ENCODE peak calls at places on chromosomes 16 and 17, in five cellular contexts. T is HCT116, J is K562, Q is GM12878, L is SK-N-SH. S is an unnamed sample.

GRCh38 chr17:6541886-6542285 is 14.5 kb downstream of the PITPNM3 start:
- DNase-seq in J (no peak), L (no peak), Q (no peak), T (no peak), S (no peak)

GRCh38 chr16:12242516-12242915 is 266.0 kb downstream of the SNX29 start:
- DNase-seq in T (no peak), J (no peak), Q (no peak), L (no peak), S (no peak)

GRCh38 chr17:17983776-17984175 is 11.1 kb downstream of the DRC3 start:
- DNase-seq in T (no peak), Q (no peak), L (no peak), J (no peak), S (no peak)

GRCh38 chr17:65750678-65751077 is 189.2 kb upstream of the AXIN2 start:
- DNase-seq in T (peak), J (no peak), Q (peak), L (peak), S (no peak)

GRCh38 chr17:28404007-28404406 is 2.0 kb downstream of the SLC46A1 start:
- DNase-seq in J (no peak), T (no peak), L (no peak), Q (no peak), S (no peak)

GRCh38 chr17:43701318-43701743 is 39.6 kb upstream of the MEOX1 start:
- DNase-seq in J (no peak), T (no peak), Q (peak), L (no peak), S (no peak)

GRCh38 chr16:31202402-31203385 is at the start of gene PYCARD:
- DNase-seq in J (peak), L (peak), T (no peak), Q (no peak), S (no peak)

GRCh38 chr17:74860999-74861553 is 1.4 kb upstream of the GRIN2C start:
- DNase-seq in Q (no peak), J (no peak), T (no peak), L (peak), S (no peak)

GRCh38 chr17:5413682-5414081 is 5.8 kb downstream of the NUP88 start:
- DNase-seq in Q (no peak), J (no peak), T (peak), L (no peak), S (no peak)

GRCh38 chr17:36792849-36793248 is 144.4 kb upstream of the LHX1 start:
- DNase-seq in J (no peak), T (no peak), L (no peak), Q (no peak), S (no peak)

GRCh38 chr17:58630883-58631522 is 60.8 kb downstream of the TEX14 start:
- DNase-seq in T (peak), J (peak), Q (no peak), L (no peak), S (no peak)

GRCh38 chr17:36740157-36740556 is 138.8 kb downstream of the MRM1 start:
- DNase-seq in L (peak), Q (no peak), J (no peak), T (no peak), S (no peak)

GRCh38 chr16:55487048-55487803 is 8.2 kb downstream of the MMP2 start:
- DNase-seq in T (no peak), Q (no peak), L (no peak), J (no peak), S (no peak)

GRCh38 chr16:80150978-80151705 is 389.7 kb upstream of the DYNLRB2 start:
- DNase-seq in Q (no peak), T (no peak), J (no peak), L (no peak), S (no peak)

GRCh38 chr17:44204453-44204882 is 4.8 kb upstream of the ATXN7L3 start:
- DNase-seq in T (no peak), L (no peak), Q (no peak), J (no peak), S (no peak)

GRCh38 chr16:64656471-64656870 is 465.4 kb downstream of the CDH11 start:
- DNase-seq in L (no peak), Q (no peak), J (no peak), T (no peak), S (no peak)

GRCh38 chr17:17180141-17180603 is 26.0 kb downstream of the PLD6 start:
- DNase-seq in T (no peak), L (no peak), Q (no peak), J (no peak), S (peak)

GRCh38 chr16:69613283-69614154 is 47.8 kb downstream of the NFAT5 start:
- DNase-seq in T (no peak), L (no peak), J (no peak), Q (peak), S (no peak)

GRCh38 chr16:10907757-10908045 is 30.7 kb downstream of the CIITA start:
- DNase-seq in T (no peak), J (no peak), Q (no peak), L (no peak), S (no peak)

GRCh38 chr17:79979841-79980215 is 55.8 kb downstream of the TBC1D16 start:
- DNase-seq in T (no peak), Q (no peak), L (peak), J (no peak), S (no peak)
- TF ChIP-seq JUND in T (no peak), Q (no peak), L (no peak), J (no peak), S (no peak)

GRCh38 chr17:47952181-47953021 is 5.3 kb downstream of the PRR15L start:
- DNase-seq in T (no peak), Q (no peak), J (no peak), L (no peak), S (peak)

GRCh38 chr17:47948706-47949196 is 7.4 kb downstream of the PNPO start:
- DNase-seq in T (no peak), J (no peak), Q (no peak), L (no peak), S (peak)

GRCh38 chr17:47950448-47950847 is 7.2 kb downstream of the PRR15L start:
- DNase-seq in L (no peak), Q (no peak), J (no peak), T (no peak), S (no peak)

GRCh38 chr17:47949197-47949759 is 7.9 kb downstream of the PNPO start:
- DNase-seq in T (peak), L (peak), Q (peak), J (peak), S (peak)

DNA sequence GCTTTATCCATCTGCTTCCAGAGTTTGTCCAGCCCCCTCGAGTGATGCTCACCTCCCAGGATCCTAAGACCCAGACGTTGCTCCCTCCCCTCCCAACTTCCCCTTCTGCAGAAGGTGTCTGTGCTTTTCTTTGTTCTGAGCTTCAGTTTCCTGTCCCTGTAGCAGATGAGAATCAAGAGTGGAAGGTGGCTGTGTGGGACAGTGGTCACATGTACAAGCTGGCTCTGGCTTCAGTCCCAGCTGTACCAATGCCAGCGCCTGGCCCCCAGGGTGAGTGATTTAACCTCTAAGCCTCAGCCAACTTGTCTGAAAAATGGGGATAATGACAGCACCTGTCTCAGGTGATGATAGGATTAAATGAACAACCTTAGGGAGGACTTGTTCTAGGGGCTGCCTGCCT is 7.7 kb downstream of the PRR15L start:
- DNase-seq in T (no peak), Q (no peak), J (no peak), L (no peak), S (no peak)
- TF ChIP-seq JUND in T (no peak), Q (no peak), J (no peak), L (no peak), S (no peak)

DNA sequence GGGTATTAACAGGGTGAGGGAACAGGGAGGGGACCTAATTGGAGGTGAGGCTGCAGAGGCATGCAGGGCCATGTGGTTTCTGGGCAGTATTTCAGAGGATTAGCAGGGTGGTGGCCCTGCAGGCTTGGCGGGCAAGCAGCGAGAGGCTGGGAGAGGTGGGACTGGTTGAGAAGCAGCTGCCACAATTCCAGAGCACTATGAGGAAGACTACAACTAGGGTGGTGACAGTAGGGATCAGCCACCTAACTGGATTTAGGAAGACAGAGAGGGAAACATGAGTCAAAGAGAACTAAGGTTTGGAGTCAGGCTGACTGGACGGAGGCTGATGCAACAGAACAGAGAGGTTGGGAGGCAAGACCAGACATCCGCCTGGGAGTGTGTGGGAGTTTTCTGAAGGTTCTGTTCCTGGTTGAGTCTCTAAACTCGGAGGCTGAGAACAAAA is 12.3 kb downstream of the ALOXE3 start:
- DNase-seq in J (peak), T (no peak), Q (no peak), L (no peak), S (no peak)
- TF ChIP-seq JUND in J (no peak), T (no peak), Q (no peak), L (no peak), S (no peak)

DNA sequence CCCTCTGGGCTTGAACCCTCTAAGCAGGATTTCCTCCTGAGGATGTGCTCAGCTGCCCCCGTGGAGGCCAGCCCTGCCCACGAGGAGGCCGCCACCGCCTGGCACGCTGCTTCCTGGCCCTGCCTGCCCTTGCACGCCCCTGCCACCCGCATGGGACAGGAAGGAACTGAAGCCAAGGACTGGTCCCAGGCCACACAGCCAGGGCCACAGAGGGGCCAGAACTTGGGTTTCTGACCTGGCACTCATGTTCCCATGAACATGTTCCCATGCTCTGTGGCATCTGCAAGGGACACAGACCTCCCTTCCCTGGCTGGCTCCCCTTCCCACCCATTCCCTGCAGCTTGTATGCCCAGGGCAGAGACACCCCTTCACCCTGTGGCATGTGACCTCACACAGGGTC is 24.1 kb upstream of the MTSS2 start:
- DNase-seq in Q (no peak), T (no peak), L (no peak), J (no peak), S (no peak)
- TF ChIP-seq JUND in Q (no peak), T (no peak), L (no peak), J (no peak), S (no peak)

GRCh38 chr17:81650951-81651350 is 5.4 kb downstream of the PDE6G start:
- DNase-seq in Q (no peak), L (no peak), T (no peak), J (no peak), S (no peak)

GRCh38 chr17:81647640-81648012 is 8.7 kb downstream of the PDE6G start:
- DNase-seq in T (no peak), Q (no peak), J (no peak), L (no peak), S (no peak)

GRCh38 chr17:81648013-81648706 is 8.2 kb downstream of the PDE6G start:
- DNase-seq in J (no peak), T (no peak), L (peak), Q (no peak), S (no peak)

GRCh38 chr17:81646869-81647600 is 9.3 kb downstream of the PDE6G start:
- DNase-seq in Q (no peak), T (no peak), J (peak), L (peak), S (no peak)

DNA sequence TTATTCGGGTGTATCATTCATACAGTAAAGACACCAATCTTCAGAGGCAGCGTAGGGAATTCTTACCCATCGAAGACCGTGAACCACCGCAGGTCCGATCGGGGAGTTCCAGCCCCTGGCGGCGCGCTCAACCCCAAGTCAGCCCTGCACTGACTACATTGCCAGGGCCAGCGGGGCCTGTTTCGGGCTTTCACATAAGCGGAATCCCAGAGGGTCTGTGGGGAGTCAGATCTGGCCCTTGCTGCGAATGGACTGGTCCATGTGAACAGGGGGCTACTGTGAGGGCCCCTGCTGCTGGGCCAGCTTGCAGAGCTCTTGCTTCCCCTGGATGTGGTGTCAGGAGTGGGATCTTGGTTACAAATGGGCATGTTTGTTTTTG is 7.6 kb downstream of the PDE6G start:
- DNase-seq in T (no peak), L (no peak), J (no peak), Q (no peak), S (no peak)
- TF ChIP-seq JUND in T (no peak), L (no peak), J (no peak), Q (no peak), S (no peak)

GRCh38 chr16:27980076-27980775 is 83.3 kb downstream of the GSG1L start:
- DNase-seq in T (no peak), L (no peak), J (no peak), Q (no peak), S (no peak)

GRCh38 chr16:27976990-27977389 is 86.5 kb downstream of the GSG1L start:
- DNase-seq in L (no peak), Q (no peak), J (no peak), T (no peak), S (no peak)

GRCh38 chr16:27977966-27978365 is 85.5 kb downstream of the GSG1L start:
- DNase-seq in T (no peak), J (no peak), L (no peak), Q (no peak), S (no peak)

GRCh38 chr16:27980919-27981670 is 82.4 kb downstream of the GSG1L start:
- DNase-seq in J (no peak), L (peak), Q (no peak), T (no peak), S (no peak)

GRCh38 chr16:27978876-27979275 is 84.6 kb downstream of the GSG1L start:
- DNase-seq in T (no peak), L (no peak), J (no peak), Q (no peak), S (no peak)
- TF ChIP-seq JUND in T (no peak), L (no peak), J (no peak), Q (no peak), S (no peak)

GRCh38 chr17:79830763-79831366 is 8.4 kb downstream of the CBX4 start:
- DNase-seq in J (no peak), L (no peak), Q (no peak), T (no peak), S (no peak)

GRCh38 chr17:79832211-79833109 is 6.8 kb downstream of the CBX4 start:
- DNase-seq in Q (no peak), T (no peak), J (peak), L (peak), S (peak)

GRCh38 chr17:79833110-79833450 is 6.2 kb downstream of the CBX4 start:
- DNase-seq in L (no peak), J (no peak), T (no peak), Q (no peak), S (no peak)

GRCh38 chr17:79830303-79830702 is 8.9 kb downstream of the CBX4 start:
- DNase-seq in L (no peak), T (no peak), J (peak), Q (no peak), S (no peak)

DNA sequence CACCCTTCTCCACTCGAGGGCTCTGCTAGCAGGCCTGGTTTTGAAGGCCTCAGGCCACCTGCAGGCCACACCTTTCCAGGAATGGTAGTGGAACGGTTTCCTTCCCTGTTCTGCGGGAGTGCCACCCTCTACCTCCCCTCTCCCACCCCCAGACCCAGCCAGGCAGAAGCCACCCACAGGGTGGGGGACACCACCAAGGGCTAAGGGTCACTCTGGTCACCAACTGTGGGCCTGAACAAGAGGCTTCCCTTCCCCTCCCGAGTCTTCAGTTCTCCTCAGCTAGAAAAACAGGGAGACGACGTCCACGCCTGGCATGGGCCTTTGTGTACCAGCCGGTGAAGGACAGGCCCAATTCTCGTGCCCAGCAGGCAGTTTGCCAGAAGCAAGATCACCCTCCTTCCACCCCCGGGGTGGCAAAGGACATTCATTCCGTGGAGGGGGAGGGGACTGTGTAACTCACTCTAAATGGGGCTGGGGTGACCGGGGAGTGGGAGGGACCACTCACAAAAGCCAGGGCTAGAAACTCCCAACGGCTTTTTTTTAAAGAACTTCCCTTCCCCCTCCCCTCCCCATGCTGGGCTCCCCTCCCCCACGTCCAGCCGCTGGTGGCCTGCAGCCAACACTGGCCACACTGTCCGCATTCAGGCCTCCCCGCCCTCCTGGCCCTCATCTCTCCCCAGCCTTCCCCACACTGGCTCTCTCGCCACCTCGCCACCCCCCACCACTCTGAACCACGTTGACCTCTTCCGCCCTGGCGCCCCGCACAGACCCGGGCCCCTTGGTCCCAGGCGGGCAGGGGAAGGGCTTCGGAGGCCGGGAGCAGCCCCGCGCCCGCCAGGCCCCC is 7.7 kb downstream of the CBX4 start:
- DNase-seq in L (peak), T (no peak), Q (no peak), J (peak), S (peak)
- TF ChIP-seq JUND in L (no peak), T (no peak), Q (no peak), J (no peak), S (no peak)

GRCh38 chr16:66741131-66741900 is 10.1 kb downstream of the DYNC1LI2 start:
- DNase-seq in J (peak), T (peak), Q (no peak), L (peak), S (peak)

GRCh38 chr16:66742409-66742808 is 9.0 kb downstream of the DYNC1LI2 start:
- DNase-seq in L (no peak), Q (no peak), J (no peak), T (no peak), S (no peak)

GRCh38 chr16:66740533-66740932 is 10.9 kb downstream of the DYNC1LI2 start:
- DNase-seq in L (no peak), J (peak), Q (no peak), T (no peak), S (no peak)

GRCh38 chr16:66741971-66742396 is 9.4 kb downstream of the DYNC1LI2 start:
- DNase-seq in J (no peak), T (no peak), Q (no peak), L (no peak), S (no peak)

GRCh38 chr16:66740010-66740409 is 11.4 kb downstream of the DYNC1LI2 start:
- DNase-seq in J (peak), T (no peak), L (peak), Q (no peak), S (peak)
- TF ChIP-seq JUND in J (no peak), T (no peak), L (no peak), Q (no peak), S (no peak)

DNA sequence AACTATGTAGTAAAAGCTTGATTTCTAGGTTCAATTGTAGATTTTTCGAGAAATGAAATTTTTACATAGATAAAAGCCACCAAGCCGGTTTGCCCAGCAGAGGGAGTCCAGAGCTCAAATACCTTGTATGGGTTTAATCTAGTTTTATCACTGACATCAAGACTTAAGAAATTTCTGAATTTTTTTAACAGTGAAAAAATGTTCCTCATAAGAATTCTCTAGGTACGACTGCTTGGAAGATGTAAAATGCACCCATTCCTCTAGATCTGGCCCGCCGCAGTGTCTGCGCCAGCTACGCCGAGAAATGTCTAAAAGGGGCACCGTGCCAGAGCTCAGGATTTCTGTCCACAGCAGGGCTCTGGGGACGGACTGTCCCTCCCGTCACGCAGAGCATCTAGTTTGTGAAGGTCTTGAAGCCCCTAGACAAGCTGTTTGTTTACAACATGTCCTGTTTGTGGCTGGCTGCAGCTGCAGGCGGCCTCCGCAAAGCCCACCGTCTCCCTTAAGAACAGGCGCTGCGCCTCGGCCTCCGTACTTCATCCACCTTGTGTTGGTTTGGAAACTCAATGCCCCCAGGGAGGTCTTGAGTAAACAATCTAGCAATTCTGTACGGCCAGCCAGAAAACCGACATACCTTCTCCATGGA is 24.8 kb downstream of the MAP1LC3B start:
- DNase-seq in L (peak), Q (no peak), J (no peak), T (no peak), S (no peak)
- TF ChIP-seq JUND in L (no peak), Q (no peak), J (no peak), T (no peak), S (no peak)

S was measured in T47D.